ENCODE peak calls at places on chromosomes 16 and 17, in six cellular contexts. One of them, this sample, is unnamed.

GRCh38 chr17:39461911-39462641 is 790 bp downstream of the CDK12 start:
- DNase-seq in H7: peak; percentile 89
- DNase-seq in body of pancreas: peak; percentile 58
- DNase-seq in NCI-H1417: peak; percentile 54
- DNase-seq in NCI-H524 treated with DMSO at 0.1 percent for 48 hours: no peak
- DNase-seq in activated T-cell treated with anti-CD3 and anti-CD28 coated beads for 1 hour: no peak
- DNase-seq in this sample: no peak

GRCh38 chr17:58710948-58711552 is 18.6 kb downstream of the RAD51C start:
- DNase-seq in body of pancreas: peak; percentile 51
- DNase-seq in NCI-H524 treated with DMSO at 0.1 percent for 48 hours: no peak
- DNase-seq in NCI-H1417: peak; percentile 81
- DNase-seq in activated T-cell treated with anti-CD3 and anti-CD28 coated beads for 1 hour: peak; percentile 29
- DNase-seq in H7: peak; percentile 27
- DNase-seq in this sample: peak; percentile 84

GRCh38 chr16:14037960-14038359 is 33.2 kb upstream of the MRTFB start:
- DNase-seq in NCI-H1417: no peak
- DNase-seq in body of pancreas: no peak
- DNase-seq in NCI-H524 treated with DMSO at 0.1 percent for 48 hours: no peak
- DNase-seq in activated T-cell treated with anti-CD3 and anti-CD28 coated beads for 1 hour: no peak
- DNase-seq in H7: no peak
- DNase-seq in this sample: no peak

GRCh38 chr17:59963738-59964454 is 644 bp downstream of the RNFT1 start:
- DNase-seq in body of pancreas: peak; percentile 57
- DNase-seq in H7: peak; percentile 31
- DNase-seq in activated T-cell treated with anti-CD3 and anti-CD28 coated beads for 1 hour: peak; percentile 42
- DNase-seq in NCI-H524 treated with DMSO at 0.1 percent for 48 hours: no peak
- DNase-seq in NCI-H1417: peak; percentile 83
- DNase-seq in this sample: peak; percentile 61

GRCh38 chr17:56593741-56594527 is 435 bp downstream of the NOG start:
- DNase-seq in body of pancreas: peak; percentile 56
- DNase-seq in H7: peak; percentile 83
- DNase-seq in NCI-H524 treated with DMSO at 0.1 percent for 48 hours: no peak
- DNase-seq in NCI-H1417: peak; percentile 68
- DNase-seq in activated T-cell treated with anti-CD3 and anti-CD28 coated beads for 1 hour: peak; percentile 23
- DNase-seq in this sample: peak; percentile 26

GRCh38 chr17:8062807-8063483 is 24.1 kb downstream of the ALOX15B start:
- DNase-seq in H7: peak; percentile 47
- DNase-seq in activated T-cell treated with anti-CD3 and anti-CD28 coated beads for 1 hour: no peak
- DNase-seq in NCI-H1417: peak; percentile 9
- DNase-seq in NCI-H524 treated with DMSO at 0.1 percent for 48 hours: no peak
- DNase-seq in body of pancreas: no peak
- DNase-seq in this sample: no peak

GRCh38 chr16:86244936-86245335 is 265.4 kb upstream of the FOXF1 start:
- DNase-seq in body of pancreas: no peak
- DNase-seq in H7: no peak
- DNase-seq in activated T-cell treated with anti-CD3 and anti-CD28 coated beads for 1 hour: no peak
- DNase-seq in NCI-H1417: no peak
- DNase-seq in NCI-H524 treated with DMSO at 0.1 percent for 48 hours: no peak
- DNase-seq in this sample: no peak

GRCh38 chr17:29179232-29180036 is 764 bp downstream of the MYO18A start:
- DNase-seq in NCI-H1417: peak; percentile 58
- DNase-seq in H7: peak; percentile 93
- DNase-seq in activated T-cell treated with anti-CD3 and anti-CD28 coated beads for 1 hour: no peak
- DNase-seq in body of pancreas: peak; percentile 90
- DNase-seq in NCI-H524 treated with DMSO at 0.1 percent for 48 hours: peak; percentile 68
- DNase-seq in this sample: peak; percentile 91

GRCh38 chr17:68344701-68345136 is 53.4 kb downstream of the ARSG start:
- DNase-seq in NCI-H524 treated with DMSO at 0.1 percent for 48 hours: no peak
- DNase-seq in body of pancreas: no peak
- DNase-seq in activated T-cell treated with anti-CD3 and anti-CD28 coated beads for 1 hour: peak; percentile 30
- DNase-seq in NCI-H1417: no peak
- DNase-seq in H7: no peak
- DNase-seq in this sample: no peak

GRCh38 chr17:48647103-48647963 is 21.2 kb upstream of the HOXB9 start:
- DNase-seq in activated T-cell treated with anti-CD3 and anti-CD28 coated beads for 1 hour: no peak
- DNase-seq in NCI-H524 treated with DMSO at 0.1 percent for 48 hours: no peak
- DNase-seq in H7: peak; percentile 88
- DNase-seq in NCI-H1417: peak; percentile 71
- DNase-seq in body of pancreas: no peak
- DNase-seq in this sample: peak; percentile 72

GRCh38 chr17:6269474-6269873 is 165.4 kb downstream of the AIPL1 start:
- DNase-seq in NCI-H524 treated with DMSO at 0.1 percent for 48 hours: no peak
- DNase-seq in NCI-H1417: no peak
- DNase-seq in activated T-cell treated with anti-CD3 and anti-CD28 coated beads for 1 hour: no peak
- DNase-seq in H7: peak; percentile 59
- DNase-seq in body of pancreas: peak; percentile 14
- DNase-seq in this sample: peak; percentile 51

GRCh38 chr16:30068750-30069574 is 3.4 kb downstream of the ALDOA start:
- DNase-seq in body of pancreas: peak; percentile 32
- DNase-seq in activated T-cell treated with anti-CD3 and anti-CD28 coated beads for 1 hour: peak; percentile 46
- DNase-seq in NCI-H1417: peak; percentile 45
- DNase-seq in NCI-H524 treated with DMSO at 0.1 percent for 48 hours: no peak
- DNase-seq in H7: no peak
- DNase-seq in this sample: peak; percentile 46

GRCh38 chr16:27286446-27286845 is 17.9 kb upstream of the NSMCE1 start:
- DNase-seq in H7: no peak
- DNase-seq in NCI-H524 treated with DMSO at 0.1 percent for 48 hours: no peak
- DNase-seq in NCI-H1417: no peak
- DNase-seq in body of pancreas: no peak
- DNase-seq in activated T-cell treated with anti-CD3 and anti-CD28 coated beads for 1 hour: no peak
- DNase-seq in this sample: no peak

GRCh38 chr17:66904760-66905637 is 59.5 kb upstream of the CACNG4 start:
- DNase-seq in NCI-H1417: peak; percentile 64
- DNase-seq in H7: no peak
- DNase-seq in body of pancreas: peak; percentile 71
- DNase-seq in activated T-cell treated with anti-CD3 and anti-CD28 coated beads for 1 hour: no peak
- DNase-seq in NCI-H524 treated with DMSO at 0.1 percent for 48 hours: no peak
- DNase-seq in this sample: no peak

GRCh38 chr17:64938925-64939474 is 19.7 kb upstream of the LRRC37A3 start:
- DNase-seq in H7: peak; percentile 86
- DNase-seq in body of pancreas: peak; percentile 51
- DNase-seq in activated T-cell treated with anti-CD3 and anti-CD28 coated beads for 1 hour: peak; percentile 32
- DNase-seq in NCI-H524 treated with DMSO at 0.1 percent for 48 hours: no peak
- DNase-seq in NCI-H1417: no peak
- DNase-seq in this sample: peak; percentile 73

GRCh38 chr16:58197314-58198012 is 443 bp downstream of the CSNK2A2 start:
- DNase-seq in body of pancreas: no peak
- DNase-seq in activated T-cell treated with anti-CD3 and anti-CD28 coated beads for 1 hour: no peak
- DNase-seq in NCI-H1417: peak; percentile 28
- DNase-seq in NCI-H524 treated with DMSO at 0.1 percent for 48 hours: no peak
- DNase-seq in H7: peak; percentile 79
- DNase-seq in this sample: peak; percentile 4

GRCh38 chr17:79306688-79307323 is 232.2 kb downstream of the ENGASE start:
- DNase-seq in H7: no peak
- DNase-seq in body of pancreas: peak; percentile 89
- DNase-seq in activated T-cell treated with anti-CD3 and anti-CD28 coated beads for 1 hour: no peak
- DNase-seq in NCI-H524 treated with DMSO at 0.1 percent for 48 hours: no peak
- DNase-seq in NCI-H1417: peak; percentile 63
- DNase-seq in this sample: no peak

GRCh38 chr17:81885869-81886548 is 5.4 kb downstream of the ALYREF start:
- DNase-seq in H7: peak; percentile 46
- DNase-seq in activated T-cell treated with anti-CD3 and anti-CD28 coated beads for 1 hour: no peak
- DNase-seq in NCI-H1417: no peak
- DNase-seq in body of pancreas: no peak
- DNase-seq in NCI-H524 treated with DMSO at 0.1 percent for 48 hours: peak; percentile 38
- DNase-seq in this sample: no peak

GRCh38 chr17:72407336-72408121 is 286.7 kb downstream of the SOX9 start:
- DNase-seq in activated T-cell treated with anti-CD3 and anti-CD28 coated beads for 1 hour: no peak
- DNase-seq in NCI-H1417: peak; percentile 97
- DNase-seq in body of pancreas: peak; percentile 79
- DNase-seq in H7: peak; percentile 75
- DNase-seq in NCI-H524 treated with DMSO at 0.1 percent for 48 hours: peak; percentile 62
- DNase-seq in this sample: peak; percentile 72

This sample was measured in mucosa of descending colon.